ENCODE peak calls at places on chromosomes 12 and 14, in seven cellular contexts. Y is A549; V is CD4-positive, CD25-positive, alpha-beta regulatory T cell; F is CD8-positive, alpha-beta memory T cell; A is H9; W is prostate gland; S is left lung. B is an unnamed sample.

GRCh38 chr12:91496337-91496736 is 313.7 kb upstream of the DCN start:
- DNase-seq in Y (no peak), V (no peak), F (no peak), A (no peak), W (no peak), S (no peak), B (no peak)

GRCh38 chr14:62144863-62145262 is 382.6 kb downstream of the SNAPC1 start:
- DNase-seq in Y (no peak), V (no peak), F (no peak), A (no peak), W (no peak), S (no peak), B (no peak)

GRCh38 chr12:15827136-15827535 is 37.9 kb upstream of the EPS8 start:
- DNase-seq in Y (no peak), V (no peak), F (no peak), A (no peak), W (no peak), S (no peak), B (no peak)

GRCh38 chr14:70808402-70809237 is 693 bp downstream of the MAP3K9 start:
- DNase-seq in Y (peak; percentile 44), V (peak; percentile 51), F (peak; percentile 49), A (peak; percentile 67), W (peak; percentile 22), S (peak; percentile 88), B (peak; percentile 67)

GRCh38 chr12:14408208-14408607 is 42.7 kb downstream of the ATF7IP start:
- DNase-seq in Y (no peak), V (no peak), F (no peak), A (no peak), W (no peak), S (no peak), B (no peak)

GRCh38 chr12:71233083-71233482 is 75.3 kb upstream of the TSPAN8 start:
- DNase-seq in Y (no peak), V (no peak), F (no peak), A (no peak), W (no peak), S (no peak), B (no peak)

GRCh38 chr14:91292476-91292875 is 48.0 kb upstream of the GPR68 start:
- DNase-seq in Y (no peak), V (no peak), F (no peak), A (no peak), W (no peak), S (no peak), B (peak; percentile 17)

GRCh38 chr12:87756721-87757120 is 272.5 kb downstream of the C12orf50 start:
- DNase-seq in Y (no peak), V (no peak), F (no peak), A (no peak), W (no peak), S (no peak), B (no peak)

GRCh38 chr14:36520601-36521525 is 831 bp upstream of the NKX2-1 start:
- DNase-seq in Y (peak; percentile 64), V (no peak), F (no peak), A (peak; percentile 74), W (no peak), S (peak; percentile 84), B (peak; percentile 79)

GRCh38 chr12:24909667-24910066 is 39.2 kb downstream of the BCAT1 start:
- DNase-seq in Y (no peak), V (no peak), F (no peak), A (no peak), W (no peak), S (no peak), B (peak; percentile 70)

GRCh38 chr12:117097159-117097558 is 2.1 kb downstream of the TESC start:
- DNase-seq in Y (no peak), V (no peak), F (no peak), A (no peak), W (no peak), S (no peak), B (peak; percentile 9)
- H3K4me1 ChIP-seq in Y (peaks cover 26% of the 10 kb centered on the region), V (peaks cover 16% of the 10 kb centered on the region), F (peaks cover 14% of the 10 kb centered on the region), A (no peaks in the 10 kb centered on the region), W (no peaks in the 10 kb centered on the region), S (peaks cover 29% of the 10 kb centered on the region), B (peaks cover 15% of the 10 kb centered on the region)

DNA sequence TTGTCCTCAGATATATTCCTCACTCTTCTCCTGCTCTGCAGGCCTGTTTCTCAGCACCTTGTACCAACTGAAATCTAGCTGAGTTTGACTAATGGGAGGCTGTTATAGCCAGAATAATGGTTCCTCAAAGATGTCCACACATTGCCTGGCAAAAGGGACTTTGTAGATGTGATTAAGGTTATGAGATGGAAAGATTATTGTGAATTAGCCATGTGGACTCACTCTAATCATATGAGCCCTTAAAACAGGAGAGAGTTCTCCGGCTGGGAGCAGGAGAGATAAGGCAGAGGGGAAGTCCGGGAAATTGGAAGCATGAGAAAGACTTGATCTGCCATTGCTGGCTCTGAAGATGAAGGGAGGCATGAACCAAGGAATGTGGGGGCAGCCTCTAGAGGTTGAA is 40.0 kb upstream of the KTN1 start:
- DNase-seq in Y (no peak), V (no peak), F (no peak), A (no peak), W (no peak), S (no peak), B (no peak)
- H3K4me1 ChIP-seq in Y (peaks cover 23% of the 10 kb centered on the region), V (no peaks in the 10 kb centered on the region), F (no peaks in the 10 kb centered on the region), A (no peaks in the 10 kb centered on the region), W (no peaks in the 10 kb centered on the region), S (no peaks in the 10 kb centered on the region), B (no peaks in the 10 kb centered on the region)

DNA sequence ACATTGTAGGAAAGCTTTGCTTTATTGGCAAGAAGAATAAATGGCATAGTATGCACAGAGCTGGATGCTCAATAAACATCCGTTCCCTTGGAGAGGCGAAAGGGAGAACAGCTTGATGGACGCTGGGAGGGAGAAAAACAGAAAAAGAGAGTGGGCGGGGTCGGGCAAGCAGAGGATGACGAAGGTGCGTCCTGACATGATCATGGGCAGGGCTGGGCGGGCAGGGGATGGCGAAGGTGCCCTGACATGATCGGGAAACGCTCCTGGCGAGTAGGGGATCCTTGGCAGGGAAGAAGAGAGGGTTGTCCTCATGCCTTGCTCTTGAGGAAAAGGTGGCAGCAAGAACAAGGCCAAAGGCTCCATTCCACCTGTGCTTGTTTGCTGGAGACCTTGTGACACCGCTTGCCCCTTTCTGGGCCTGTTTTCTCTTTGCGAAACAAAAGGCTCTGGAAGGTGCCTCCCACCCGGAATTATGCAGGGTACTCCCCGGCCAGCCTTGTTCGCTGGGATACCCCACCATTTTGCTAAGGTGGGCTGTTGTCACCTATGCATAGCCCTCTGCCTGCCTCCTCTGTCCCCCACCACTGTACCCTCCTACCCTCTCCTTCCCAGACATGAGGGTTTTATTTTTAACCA is 21.1 kb downstream of the IRF2BPL start:
- DNase-seq in Y (no peak), V (no peak), F (no peak), A (no peak), W (peak; percentile 95), S (no peak), B (no peak)
- H3K4me1 ChIP-seq in Y (peaks cover 28% of the 10 kb centered on the region), V (peaks cover 13% of the 10 kb centered on the region), F (peaks cover 10% of the 10 kb centered on the region), A (peaks cover 6% of the 10 kb centered on the region), W (peaks cover 27% of the 10 kb centered on the region), S (peaks cover 27% of the 10 kb centered on the region), B (peaks cover 57% of the 10 kb centered on the region)

DNA sequence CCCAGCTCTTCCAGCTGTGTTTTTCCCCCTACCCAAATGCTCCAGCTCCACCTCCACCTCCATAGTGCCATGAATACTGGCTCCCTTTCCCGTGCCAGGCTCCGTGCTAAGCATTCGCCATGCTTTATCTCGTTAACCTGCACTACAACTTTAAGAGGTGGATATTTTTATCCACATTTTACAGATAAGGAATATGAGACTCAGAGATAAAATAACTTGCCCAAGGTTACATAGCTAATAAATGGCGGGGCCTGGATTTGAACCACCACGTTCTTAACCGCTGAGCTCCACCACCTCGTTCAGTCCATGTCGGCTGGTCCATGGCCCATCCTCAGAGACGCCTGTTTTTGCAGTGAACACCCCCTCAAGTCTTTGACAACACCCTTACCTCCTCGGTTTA is 115.0 kb downstream of the ZFP36L1 start:
- DNase-seq in Y (no peak), V (no peak), F (no peak), A (no peak), W (no peak), S (no peak), B (no peak)
- H3K4me1 ChIP-seq in Y (peaks cover 35% of the 10 kb centered on the region), V (peaks cover 18% of the 10 kb centered on the region), F (peaks cover 20% of the 10 kb centered on the region), A (peaks cover 5% of the 10 kb centered on the region), W (no peaks in the 10 kb centered on the region), S (peaks cover 35% of the 10 kb centered on the region), B (peaks cover 28% of the 10 kb centered on the region)

GRCh38 chr14:101541063-101541462 is 20.2 kb upstream of the DIO3 start:
- DNase-seq in Y (no peak), V (no peak), F (no peak), A (no peak), W (no peak), S (peak; percentile 76), B (no peak)

GRCh38 chr14:101538865-101539264 is 22.4 kb upstream of the DIO3 start:
- DNase-seq in Y (no peak), V (no peak), F (no peak), A (no peak), W (no peak), S (no peak), B (no peak)

GRCh38 chr14:101540481-101540880 is 20.8 kb upstream of the DIO3 start:
- DNase-seq in Y (no peak), V (no peak), F (no peak), A (no peak), W (no peak), S (peak; percentile 70), B (no peak)

GRCh38 chr14:101542391-101542790 is 18.9 kb upstream of the DIO3 start:
- DNase-seq in Y (no peak), V (no peak), F (no peak), A (no peak), W (no peak), S (peak; percentile 67), B (no peak)

GRCh38 chr14:101539929-101540328 is 21.4 kb upstream of the DIO3 start:
- DNase-seq in Y (no peak), V (no peak), F (no peak), A (no peak), W (no peak), S (no peak), B (no peak)
- H3K4me1 ChIP-seq in Y (peaks cover 10% of the 10 kb centered on the region), V (no peaks in the 10 kb centered on the region), F (peaks cover 14% of the 10 kb centered on the region), A (no peaks in the 10 kb centered on the region), W (no peaks in the 10 kb centered on the region), S (peaks cover 13% of the 10 kb centered on the region), B (no peaks in the 10 kb centered on the region)

GRCh38 chr14:95067526-95067925 is 89.8 kb downstream of the DICER1 start:
- DNase-seq in Y (no peak), V (no peak), F (no peak), A (no peak), W (no peak), S (no peak), B (no peak)
- H3K4me1 ChIP-seq in Y (no peaks in the 10 kb centered on the region), V (no peaks in the 10 kb centered on the region), F (no peaks in the 10 kb centered on the region), A (no peaks in the 10 kb centered on the region), W (no peaks in the 10 kb centered on the region), S (no peaks in the 10 kb centered on the region), B (no peaks in the 10 kb centered on the region)

DNA sequence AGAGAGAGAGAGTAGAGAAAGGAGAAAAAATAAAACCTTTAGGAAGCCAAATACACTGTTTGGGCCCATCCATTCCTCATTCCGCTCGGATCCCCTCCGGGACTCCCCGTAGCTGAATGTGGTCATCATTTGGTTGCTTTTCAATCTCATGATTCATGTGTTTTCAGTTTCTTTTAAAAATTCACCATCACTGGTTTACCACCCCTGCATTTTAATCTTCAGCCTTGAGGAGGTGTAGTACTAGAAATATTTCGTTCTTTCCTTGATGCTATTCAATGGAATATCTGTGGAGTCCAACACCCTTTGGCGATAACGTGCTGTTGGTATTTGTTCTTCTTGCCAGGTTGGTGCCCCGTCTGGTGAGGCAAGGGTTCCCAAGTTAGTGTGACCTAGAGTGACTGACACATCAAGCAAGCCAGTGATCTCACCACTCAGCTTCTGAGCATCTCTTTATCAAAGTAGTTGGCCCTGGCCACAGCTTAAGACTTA is 60.1 kb downstream of the PLXNC1 start:
- DNase-seq in Y (no peak), V (no peak), F (no peak), A (no peak), W (no peak), S (no peak), B (no peak)
- H3K4me1 ChIP-seq in Y (no peaks in the 10 kb centered on the region), V (peaks cover 45% of the 10 kb centered on the region), F (peaks cover 49% of the 10 kb centered on the region), A (peaks cover 6% of the 10 kb centered on the region), W (no peaks in the 10 kb centered on the region), S (peaks cover 55% of the 10 kb centered on the region), B (peaks cover 33% of the 10 kb centered on the region)

GRCh38 chr12:27620121-27620520 is 76.1 kb upstream of the REP15 start:
- DNase-seq in Y (no peak), V (no peak), F (no peak), A (no peak), W (no peak), S (no peak), B (no peak)
- H3K4me1 ChIP-seq in Y (peaks cover 70% of the 10 kb centered on the region), V (no peaks in the 10 kb centered on the region), F (no peaks in the 10 kb centered on the region), A (no peaks in the 10 kb centered on the region), W (no peaks in the 10 kb centered on the region), S (peaks cover 18% of the 10 kb centered on the region), B (peaks cover 27% of the 10 kb centered on the region)

B was measured in lower lobe of right lung.